ENCODE peak calls at places on chromosome 9, in five cellular contexts. One of them, this sample, is unnamed.

GRCh38 chr9:70409280-70409679 is 5.2 kb downstream of the KLF9 start:
- DNase-seq in hepatocyte: no peak
- DNase-seq in H9: no peak
- DNase-seq in IMR-90: no peak
- DNase-seq in K562: no peak
- DNase-seq in this sample: no peak

GRCh38 chr9:109098221-109098959 is 21.4 kb downstream of the TMEM245 start:
- DNase-seq in H9: no peak
- DNase-seq in IMR-90: peak; percentile 65
- DNase-seq in hepatocyte: peak; percentile 40
- DNase-seq in K562: peak; percentile 31
- DNase-seq in this sample: peak; percentile 93

GRCh38 chr9:93030642-93031628 is 27.6 kb upstream of the SUSD3 start:
- DNase-seq in IMR-90: no peak
- DNase-seq in hepatocyte: no peak
- DNase-seq in K562: no peak
- DNase-seq in H9: no peak
- DNase-seq in this sample: no peak

GRCh38 chr9:71472400-71472799 is 295.9 kb downstream of the CEMIP2 start:
- DNase-seq in K562: no peak
- DNase-seq in H9: no peak
- DNase-seq in hepatocyte: no peak
- DNase-seq in IMR-90: no peak
- DNase-seq in this sample: no peak

GRCh38 chr9:132481467-132481866 is 71.5 kb downstream of the CFAP77 start:
- DNase-seq in hepatocyte: no peak
- DNase-seq in H9: no peak
- DNase-seq in K562: no peak
- DNase-seq in IMR-90: no peak
- DNase-seq in this sample: no peak

GRCh38 chr9:94945191-94946144 is 219.0 kb downstream of the AOPEP start:
- DNase-seq in hepatocyte: peak; percentile 65
- DNase-seq in K562: peak; percentile 33
- DNase-seq in IMR-90: peak; percentile 96
- DNase-seq in H9: no peak
- DNase-seq in this sample: peak; percentile 93

GRCh38 chr9:99385814-99386279 is 163.8 kb downstream of the SEC61B start:
- DNase-seq in K562: no peak
- DNase-seq in hepatocyte: peak; percentile 19
- DNase-seq in H9: no peak
- DNase-seq in IMR-90: peak; percentile 52
- DNase-seq in this sample: peak; percentile 34

GRCh38 chr9:29078063-29078660 is 1504.9 kb upstream of the C9orf72 start:
- DNase-seq in K562: no peak
- DNase-seq in IMR-90: no peak
- DNase-seq in H9: no peak
- DNase-seq in hepatocyte: no peak
- DNase-seq in this sample: peak; percentile 48

GRCh38 chr9:124346347-124347163 is 68.7 kb downstream of the PSMB7 start:
- DNase-seq in H9: no peak
- DNase-seq in K562: no peak
- DNase-seq in hepatocyte: no peak
- DNase-seq in IMR-90: no peak
- DNase-seq in this sample: no peak

GRCh38 chr9:34995288-34996060 is 5.9 kb downstream of the DNAJB5 start:
- DNase-seq in hepatocyte: no peak
- DNase-seq in IMR-90: peak; percentile 55
- DNase-seq in H9: no peak
- DNase-seq in K562: peak; percentile 42
- DNase-seq in this sample: peak; percentile 41

GRCh38 chr9:92463989-92464388 is 18.3 kb downstream of the ASPN start:
- DNase-seq in hepatocyte: peak; percentile 27
- DNase-seq in H9: no peak
- DNase-seq in IMR-90: peak; percentile 96
- DNase-seq in K562: no peak
- DNase-seq in this sample: peak; percentile 98

GRCh38 chr9:90860382-90860781 is 58.8 kb downstream of the SYK start:
- DNase-seq in hepatocyte: no peak
- DNase-seq in H9: peak; percentile 6
- DNase-seq in IMR-90: no peak
- DNase-seq in K562: no peak
- DNase-seq in this sample: no peak

GRCh38 chr9:398085-398484 is 183.4 kb downstream of the DOCK8 start:
- DNase-seq in H9: no peak
- DNase-seq in hepatocyte: no peak
- DNase-seq in IMR-90: no peak
- DNase-seq in K562: no peak
- DNase-seq in this sample: no peak

GRCh38 chr9:38677660-38678303 is 42.2 kb downstream of the FAM240B start:
- DNase-seq in H9: no peak
- DNase-seq in hepatocyte: no peak
- DNase-seq in K562: no peak
- DNase-seq in IMR-90: no peak
- DNase-seq in this sample: no peak

GRCh38 chr9:87656485-87656884 is 69.4 kb upstream of the CTSL start:
- DNase-seq in H9: peak; percentile 14
- DNase-seq in K562: no peak
- DNase-seq in IMR-90: peak; percentile 56
- DNase-seq in hepatocyte: no peak
- DNase-seq in this sample: peak; percentile 27

GRCh38 chr9:70428781-70429180 is 14.3 kb upstream of the KLF9 start:
- DNase-seq in K562: no peak
- DNase-seq in IMR-90: no peak
- DNase-seq in H9: no peak
- DNase-seq in hepatocyte: no peak
- DNase-seq in this sample: no peak

GRCh38 chr9:91037511-91038482 is 236.2 kb downstream of the SYK start:
- DNase-seq in K562: no peak
- DNase-seq in IMR-90: peak; percentile 93
- DNase-seq in H9: no peak
- DNase-seq in hepatocyte: peak; percentile 84
- DNase-seq in this sample: peak; percentile 77

GRCh38 chr9:346114-346513 is 131.4 kb downstream of the DOCK8 start:
- DNase-seq in hepatocyte: no peak
- DNase-seq in K562: no peak
- DNase-seq in IMR-90: no peak
- DNase-seq in H9: peak; percentile 32
- DNase-seq in this sample: no peak

GRCh38 chr9:38017149-38017884 is 51.7 kb downstream of the SHB start:
- DNase-seq in hepatocyte: no peak
- DNase-seq in IMR-90: peak; percentile 62
- DNase-seq in H9: peak; percentile 96
- DNase-seq in K562: no peak
- DNase-seq in this sample: peak; percentile 91

GRCh38 chr9:36840895-36841536 is 193.1 kb downstream of the PAX5 start:
- DNase-seq in H9: no peak
- DNase-seq in hepatocyte: no peak
- DNase-seq in IMR-90: no peak
- DNase-seq in K562: no peak
- DNase-seq in this sample: no peak

GRCh38 chr9:128742401-128742800 is 18.5 kb upstream of the ZDHHC12 start:
- DNase-seq in K562: no peak
- DNase-seq in IMR-90: no peak
- DNase-seq in hepatocyte: no peak
- DNase-seq in H9: no peak
- DNase-seq in this sample: no peak

GRCh38 chr9:15231788-15232635 is 75.0 kb downstream of the TTC39B start:
- DNase-seq in IMR-90: no peak
- DNase-seq in hepatocyte: peak; percentile 17
- DNase-seq in H9: peak; percentile 64
- DNase-seq in K562: peak; percentile 23
- DNase-seq in this sample: peak; percentile 14

GRCh38 chr9:107943901-107944300 is 454.3 kb upstream of the KLF4 start:
- DNase-seq in hepatocyte: no peak
- DNase-seq in IMR-90: no peak
- DNase-seq in H9: no peak
- DNase-seq in K562: no peak
- DNase-seq in this sample: no peak

GRCh38 chr9:124272118-124272517 is 14.4 kb downstream of the NEK6 start:
- DNase-seq in K562: no peak
- DNase-seq in hepatocyte: no peak
- DNase-seq in IMR-90: no peak
- DNase-seq in H9: no peak
- DNase-seq in this sample: no peak

GRCh38 chr9:88641471-88642240 is 106.7 kb downstream of the NXNL2 start:
- DNase-seq in H9: no peak
- DNase-seq in K562: no peak
- DNase-seq in hepatocyte: no peak
- DNase-seq in IMR-90: peak; percentile 53
- DNase-seq in this sample: peak; percentile 8

GRCh38 chr9:3863686-3864085 is 337.9 kb upstream of the RFX3 start:
- DNase-seq in IMR-90: peak; percentile 24
- DNase-seq in K562: no peak
- DNase-seq in H9: no peak
- DNase-seq in hepatocyte: no peak
- DNase-seq in this sample: peak; percentile 49

GRCh38 chr9:133833388-133834025 is 95.4 kb upstream of the SARDH start:
- DNase-seq in IMR-90: no peak
- DNase-seq in hepatocyte: no peak
- DNase-seq in K562: no peak
- DNase-seq in H9: no peak
- DNase-seq in this sample: no peak

GRCh38 chr9:131439224-131439623 is 45.3 kb downstream of the PRRC2B start:
- DNase-seq in IMR-90: no peak
- DNase-seq in H9: no peak
- DNase-seq in K562: no peak
- DNase-seq in hepatocyte: no peak
- DNase-seq in this sample: no peak

GRCh38 chr9:131441441-131441840 is 47.6 kb downstream of the PRRC2B start:
- DNase-seq in hepatocyte: no peak
- DNase-seq in H9: no peak
- DNase-seq in K562: no peak
- DNase-seq in IMR-90: no peak
- DNase-seq in this sample: no peak

GRCh38 chr9:131436865-131437271 is 43.0 kb downstream of the PRRC2B start:
- DNase-seq in hepatocyte: no peak
- DNase-seq in H9: peak; percentile 88
- DNase-seq in IMR-90: no peak
- DNase-seq in K562: no peak
- DNase-seq in this sample: no peak

GRCh38 chr9:131436386-131436785 is 42.5 kb downstream of the PRRC2B start:
- DNase-seq in H9: peak; percentile 55
- DNase-seq in hepatocyte: no peak
- DNase-seq in IMR-90: no peak
- DNase-seq in K562: no peak
- DNase-seq in this sample: no peak

DNA sequence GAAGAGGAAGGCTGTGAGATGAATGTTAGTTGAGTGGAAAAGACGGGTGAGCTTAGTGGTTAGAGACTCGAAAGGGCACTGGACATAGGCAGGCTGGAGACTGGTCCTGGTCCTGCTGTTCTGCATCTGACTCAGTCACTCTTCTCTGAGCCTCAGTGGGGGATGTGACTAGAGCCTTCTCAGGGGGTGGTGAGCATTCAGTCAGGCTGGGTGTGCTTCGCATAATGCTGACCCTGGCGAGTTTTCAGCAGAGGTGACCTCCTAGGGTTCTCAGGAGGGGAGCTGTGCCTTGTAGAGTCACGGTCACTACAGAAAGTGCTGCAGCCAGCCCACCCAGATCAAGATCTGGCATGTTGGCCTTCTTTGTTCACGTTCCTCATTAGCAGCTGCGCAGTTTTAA is 44.3 kb downstream of the PRRC2B start:
- DNase-seq in IMR-90: no peak
- DNase-seq in hepatocyte: no peak
- DNase-seq in K562: no peak
- DNase-seq in H9: no peak
- DNase-seq in this sample: no peak
- H3K27ac ChIP-seq in IMR-90: no peak overlapping the region
- H3K27ac ChIP-seq in hepatocyte: no peak overlapping the region
- H3K27ac ChIP-seq in K562: no peak overlapping the region
- H3K27ac ChIP-seq in H9: no peak overlapping the region
- H3K27ac ChIP-seq in this sample: no peak overlapping the region

DNA sequence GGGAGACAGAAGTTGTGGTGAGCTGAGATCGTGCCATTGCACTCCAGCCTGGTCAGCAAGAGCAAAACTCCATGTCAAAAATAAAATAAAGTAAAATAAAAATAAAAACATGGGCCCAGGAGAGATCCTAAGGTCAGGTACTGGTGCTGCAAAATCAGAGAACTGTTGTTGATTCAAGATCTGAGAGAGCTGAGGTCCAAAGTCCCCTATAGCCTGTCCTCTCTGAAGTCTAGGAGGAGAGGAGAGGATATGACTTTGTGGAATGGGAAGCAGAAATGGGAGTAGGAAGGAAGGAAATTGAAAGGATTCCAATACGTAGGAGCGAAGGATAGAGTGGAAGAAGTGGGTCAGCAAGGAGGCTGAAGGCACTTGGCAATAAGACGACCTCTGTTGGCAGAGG is 4.6 kb upstream of the OR1L4 start:
- DNase-seq in H9: no peak
- DNase-seq in IMR-90: no peak
- DNase-seq in hepatocyte: no peak
- DNase-seq in K562: no peak
- DNase-seq in this sample: no peak
- H3K9me3 ChIP-seq in H9: peaks cover 66% of the 10 kb centered on the region
- H3K9me3 ChIP-seq in IMR-90: peaks cover 3% of the 10 kb centered on the region
- H3K9me3 ChIP-seq in hepatocyte: no peaks in the 10 kb centered on the region
- H3K9me3 ChIP-seq in K562: no peaks in the 10 kb centered on the region
- H3K9me3 ChIP-seq in this sample: peaks cover 7% of the 10 kb centered on the region

GRCh38 chr9:7549261-7549660 is 250.3 kb downstream of the DMAC1 start:
- DNase-seq in IMR-90: no peak
- DNase-seq in hepatocyte: peak; percentile 34
- DNase-seq in K562: no peak
- DNase-seq in H9: peak; percentile 78
- DNase-seq in this sample: no peak
- H2AFZ ChIP-seq in IMR-90: no peak overlapping the region
- H2AFZ ChIP-seq in hepatocyte: no peak overlapping the region
- H2AFZ ChIP-seq in K562: no peak overlapping the region
- H2AFZ ChIP-seq in H9: no peak overlapping the region
- H2AFZ ChIP-seq in this sample: no peak overlapping the region

DNA sequence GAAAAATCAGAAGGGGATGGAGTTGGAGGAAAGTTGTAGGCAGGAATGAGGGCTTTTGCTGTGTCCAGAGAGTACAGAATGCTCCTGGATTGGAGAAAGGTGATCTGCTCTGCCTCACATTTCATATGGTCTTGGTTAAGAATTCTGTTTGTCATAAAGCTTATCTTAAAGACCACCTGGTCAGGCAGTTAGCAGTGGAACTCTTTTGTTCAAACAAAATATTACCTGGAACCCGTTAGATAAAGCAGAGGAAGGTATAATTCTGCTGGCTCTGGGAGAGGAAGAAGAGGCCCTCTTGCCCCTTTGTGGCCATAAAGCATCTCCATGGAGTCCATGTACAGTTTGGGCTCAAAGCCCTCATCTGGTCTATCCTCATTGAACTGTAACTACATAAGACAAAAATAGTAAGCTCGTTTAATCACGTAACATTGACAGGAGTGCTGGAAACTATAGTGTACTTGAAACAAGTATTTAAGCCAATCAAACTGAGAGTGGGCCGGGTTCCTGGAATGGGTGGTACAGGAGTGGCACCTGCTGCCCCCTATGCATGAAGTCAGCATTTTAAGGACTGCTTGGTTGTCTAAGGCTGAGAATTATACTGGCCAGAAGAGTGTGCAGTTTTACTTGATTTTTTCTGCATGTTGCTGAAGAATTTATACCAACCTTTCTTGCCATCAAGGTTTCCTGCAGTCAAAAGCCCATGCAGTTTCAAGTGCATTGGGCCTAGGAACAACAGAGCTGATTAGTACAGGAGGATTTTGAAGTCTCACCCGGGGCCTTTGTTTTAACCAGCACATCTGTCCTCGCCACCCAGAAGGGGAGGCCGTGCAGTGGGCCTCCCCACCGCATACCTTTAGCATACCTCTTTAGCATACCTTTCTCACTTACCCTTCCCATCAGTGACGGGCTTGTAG is 39.9 kb downstream of the STXBP1 start:
- DNase-seq in H9: no peak
- DNase-seq in hepatocyte: no peak
- DNase-seq in K562: peak; percentile 62
- DNase-seq in IMR-90: no peak
- DNase-seq in this sample: no peak
- H3K27ac ChIP-seq in H9: no peak overlapping the region
- H3K27ac ChIP-seq in hepatocyte: no peak overlapping the region
- H3K27ac ChIP-seq in K562: peak overlapping the region; percentile 56
- H3K27ac ChIP-seq in IMR-90: no peak overlapping the region
- H3K27ac ChIP-seq in this sample: no peak overlapping the region

This sample was measured in astrocyte.